ENCODE peak calls at places on chromosomes 5 and 9, in eight cellular contexts. S is ACHN; J is lower lobe of right lung; N is epithelial cell of esophagus; M is K562; D is stimulated activated naive CD4-positive, alpha-beta T cell; C is iPS-NIHi11; T is AG10803. I is an unnamed sample.

GRCh38 chr5:130549884-130550552 is 615.0 kb downstream of the HINT1 start:
- DNase-seq in N (peak), J (no peak), T (peak), D (no peak), C (no peak), M (no peak), S (peak), I (no peak)

GRCh38 chr9:106450549-106450948 is 412.4 kb upstream of the ZNF462 start:
- DNase-seq in J (no peak), N (no peak), M (no peak), D (no peak), S (no peak), C (no peak), T (no peak), I (no peak)

GRCh38 chr9:129838707-129839259 is 3.5 kb downstream of the USP20 start:
- DNase-seq in S (peak), T (peak), C (no peak), D (no peak), N (peak), M (peak), J (no peak), I (no peak)

GRCh38 chr9:124020520-124021384 is 9.2 kb downstream of the LHX2 start:
- DNase-seq in J (no peak), M (no peak), C (no peak), S (no peak), N (no peak), T (no peak), D (no peak), I (no peak)

GRCh38 chr5:95969646-95970358 is 8.2 kb upstream of the ELL2 start:
- DNase-seq in N (peak), M (no peak), D (no peak), J (no peak), T (peak), C (no peak), S (no peak), I (no peak)

GRCh38 chr9:92176068-92176799 is 61.0 kb upstream of the SPTLC1 start:
- DNase-seq in M (no peak), C (peak), T (peak), S (peak), J (no peak), N (peak), D (no peak), I (no peak)

GRCh38 chr9:122180633-122181032 is 20.9 kb downstream of the MORN5 start:
- DNase-seq in M (peak), S (peak), D (no peak), N (peak), T (peak), J (no peak), C (no peak), I (no peak)

GRCh38 chr5:132941331-132941730 is 22.1 kb downstream of the AFF4 start:
- DNase-seq in N (no peak), J (no peak), D (no peak), C (no peak), M (no peak), S (no peak), T (no peak), I (no peak)

GRCh38 chr9:3323714-3324113 is 202.1 kb downstream of the RFX3 start:
- DNase-seq in M (no peak), C (no peak), D (no peak), N (no peak), J (no peak), T (no peak), S (no peak), I (no peak)

I was measured in NCI-H1048.